ENCODE peak calls at places on chromosomes 12 and 14, in seven cellular contexts. D, N, H, R, W, C and A are unnamed samples.

GRCh38 chr12:86712425-86712843 is 456.2 kb upstream of the MGAT4C start:
- DNase-seq in D (no peak), N (no peak), H (peak; percentile 9), R (no peak), W (peak; percentile 98), C (no peak), A (peak; percentile 96)

GRCh38 chr14:44963775-44964380 is 1.9 kb downstream of the TOGARAM1 start:
- DNase-seq in D (no peak), N (peak; percentile 37), H (no peak), R (no peak), W (peak; percentile 25), C (no peak), A (peak; percentile 2)

GRCh38 chr14:105474478-105475268 is at the start of gene CRIP2:
- DNase-seq in D (no peak), N (peak; percentile 71), H (peak; percentile 73), R (no peak), W (peak; percentile 48), C (peak; percentile 50), A (no peak)

GRCh38 chr14:69263364-69263763 is 3.4 kb downstream of the GALNT16 start:
- DNase-seq in D (no peak), N (no peak), H (no peak), R (no peak), W (peak; percentile 92), C (no peak), A (peak; percentile 83)

GRCh38 chr12:54983536-54984102 is 943 bp downstream of the TESPA1 start:
- DNase-seq in D (no peak), N (peak; percentile 26), H (no peak), R (no peak), W (no peak), C (peak; percentile 36), A (no peak)

GRCh38 chr14:71665157-71665556 is 267.1 kb upstream of the RGS6 start:
- DNase-seq in D (no peak), N (no peak), H (no peak), R (no peak), W (peak; percentile 87), C (no peak), A (peak; percentile 79)

GRCh38 chr12:97982684-97983083 is 520.1 kb downstream of the RMST start:
- DNase-seq in D (no peak), N (no peak), H (no peak), R (no peak), W (no peak), C (no peak), A (no peak)

GRCh38 chr14:52265248-52265647 is 2.2 kb upstream of the PTGDR start:
- DNase-seq in D (peak; percentile 76), N (no peak), H (no peak), R (no peak), W (no peak), C (no peak), A (no peak)

GRCh38 chr12:122793685-122794106 is 19.3 kb downstream of the CCDC62 start:
- DNase-seq in D (peak; percentile 71), N (peak; percentile 87), H (peak; percentile 61), R (peak; percentile 46), W (peak; percentile 58), C (no peak), A (peak; percentile 56)

GRCh38 chr12:49566361-49566760 is 1.6 kb downstream of the MCRS1 start:
- DNase-seq in D (no peak), N (no peak), H (no peak), R (no peak), W (no peak), C (no peak), A (no peak)